ENCODE peak calls at places on chromosome 7, in ten cellular contexts. W is HFFc6; G is activated T-cell treated with anti-CD3 and anti-CD28 coated beads, Interleukin-2, amount 50 U/mL, for 4 hours; A is frontal cortex; V is SHP77; T is left cardiac atrium; K is NCI-H1417 treated with DMSO at 0.1 percent for 48 hours; E is GM10248; C is A172; B is lower lobe of right lung. Z is an unnamed sample.

GRCh38 chr7:84975586-84976185 is 211.2 kb downstream of the SEMA3D start:
- DNase-seq in C (no peak), K (no peak), E (no peak), B (no peak), G (no peak), A (no peak), T (no peak), V (no peak), W (peak), Z (no peak)

GRCh38 chr7:80359476-80359875 is 152.4 kb downstream of the GNAT3 start:
- DNase-seq in A (no peak), G (no peak), B (no peak), W (no peak), C (no peak), E (no peak), T (no peak), K (no peak), V (no peak), Z (no peak)

GRCh38 chr7:2632717-2633537 is 1.1 kb downstream of the TTYH3 start:
- DNase-seq in K (peak), B (peak), A (no peak), E (peak), G (peak), C (peak), T (peak), V (peak), W (peak), Z (peak)

GRCh38 chr7:139548302-139549028 is 25.0 kb downstream of the CLEC2L start:
- DNase-seq in E (no peak), T (no peak), G (no peak), W (no peak), K (no peak), B (no peak), A (no peak), C (no peak), V (no peak), Z (no peak)

GRCh38 chr7:150934045-150934766 is 43.9 kb downstream of the KCNH2 start:
- DNase-seq in B (no peak), E (no peak), A (no peak), V (no peak), G (no peak), C (no peak), W (no peak), K (no peak), T (no peak), Z (no peak)

GRCh38 chr7:70042533-70042932 is 444.3 kb downstream of the AUTS2 start:
- DNase-seq in K (no peak), E (no peak), B (no peak), T (no peak), W (no peak), A (peak), V (no peak), G (no peak), C (peak), Z (no peak)

GRCh38 chr7:157815061-157816022 is 478.5 kb downstream of the DNAJB6 start:
- DNase-seq in C (no peak), T (no peak), E (no peak), G (no peak), B (peak), V (no peak), W (no peak), A (no peak), K (no peak), Z (no peak)

GRCh38 chr7:24778543-24779282 is 21.4 kb upstream of the GSDME start:
- DNase-seq in T (peak), B (peak), A (no peak), V (no peak), G (no peak), K (no peak), W (peak), C (peak), E (peak), Z (no peak)

GRCh38 chr7:36514289-36515243 is 124.9 kb downstream of the ANLN start:
- DNase-seq in W (no peak), T (no peak), A (peak), E (no peak), K (no peak), B (no peak), C (no peak), G (no peak), V (no peak), Z (no peak)

GRCh38 chr7:44378744-44379143 is 53.4 kb upstream of the CAMK2B start:
- DNase-seq in A (no peak), E (no peak), K (no peak), B (no peak), C (peak), W (peak), T (no peak), V (no peak), G (no peak), Z (no peak)

GRCh38 chr7:18521236-18521589 is 25.7 kb downstream of the HDAC9 start:
- DNase-seq in E (no peak), K (no peak), B (no peak), T (no peak), A (no peak), V (no peak), C (no peak), G (no peak), W (no peak), Z (no peak)

GRCh38 chr7:69060516-69060915 is 537.8 kb upstream of the AUTS2 start:
- DNase-seq in G (no peak), B (no peak), V (no peak), A (no peak), E (no peak), K (no peak), W (no peak), C (no peak), T (no peak), Z (no peak)

GRCh38 chr7:27897441-27897847 is 157.5 kb downstream of the TAX1BP1 start:
- DNase-seq in B (no peak), K (no peak), G (no peak), W (no peak), T (no peak), E (no peak), V (no peak), C (no peak), A (no peak), Z (no peak)

GRCh38 chr7:47449810-47450586 is 131.9 kb downstream of the TNS3 start:
- DNase-seq in E (no peak), V (no peak), T (no peak), W (peak), B (no peak), C (peak), G (no peak), A (no peak), K (no peak), Z (no peak)

GRCh38 chr7:115410427-115410805 is 488.5 kb downstream of the MDFIC start:
- DNase-seq in G (no peak), W (no peak), A (no peak), C (no peak), K (no peak), T (no peak), B (no peak), E (no peak), V (no peak), Z (no peak)

GRCh38 chr7:131544449-131545425 is 11.7 kb downstream of the PODXL start:
- DNase-seq in G (no peak), K (no peak), A (no peak), V (peak), B (no peak), W (peak), C (peak), T (no peak), E (no peak), Z (no peak)

GRCh38 chr7:122802211-122802833 is 83.9 kb downstream of the CADPS2 start:
- DNase-seq in K (no peak), V (no peak), C (no peak), E (no peak), B (no peak), G (no peak), A (peak), T (peak), W (no peak), Z (no peak)

GRCh38 chr7:94100723-94101345 is 96.7 kb upstream of the BET1 start:
- DNase-seq in W (no peak), G (no peak), A (no peak), T (no peak), B (no peak), E (no peak), V (no peak), K (no peak), C (no peak), Z (no peak)

GRCh38 chr7:50427518-50427917 is 22.6 kb downstream of the FIGNL1 start:
- DNase-seq in K (no peak), V (no peak), A (no peak), C (no peak), T (no peak), W (no peak), B (no peak), G (no peak), E (no peak), Z (no peak)

GRCh38 chr7:3575753-3576531 is 274.9 kb downstream of the SDK1 start:
- DNase-seq in A (no peak), G (no peak), B (no peak), C (no peak), K (no peak), W (no peak), V (no peak), T (no peak), E (no peak), Z (no peak)

GRCh38 chr7:18700147-18700546 is 204.6 kb downstream of the HDAC9 start:
- DNase-seq in V (no peak), K (no peak), C (no peak), W (no peak), G (no peak), E (no peak), T (no peak), A (no peak), B (no peak), Z (no peak)

GRCh38 chr7:33981686-33982424 is 76.5 kb downstream of the BMPER start:
- DNase-seq in W (peak), C (peak), B (no peak), T (no peak), K (no peak), V (no peak), G (no peak), E (no peak), A (no peak), Z (no peak)

GRCh38 chr7:48300301-48300700 is 129.0 kb downstream of the ABCA13 start:
- DNase-seq in G (no peak), B (no peak), V (no peak), E (no peak), C (no peak), K (no peak), T (no peak), W (no peak), A (no peak), Z (no peak)

GRCh38 chr7:139630643-139631519 is 107.4 kb downstream of the CLEC2L start:
- DNase-seq in K (no peak), G (no peak), B (no peak), W (no peak), C (no peak), V (no peak), A (no peak), E (no peak), T (no peak), Z (no peak)

GRCh38 chr7:43535031-43535451 is 47.9 kb upstream of the STK17A start:
- DNase-seq in G (no peak), T (no peak), E (no peak), K (no peak), A (no peak), W (peak), C (no peak), B (no peak), V (no peak), Z (no peak)

GRCh38 chr7:128136215-128136597 is 104.9 kb upstream of the LEP start:
- DNase-seq in E (peak), C (no peak), W (no peak), A (no peak), G (no peak), K (no peak), T (no peak), B (no peak), V (no peak), Z (no peak)

GRCh38 chr7:159096736-159097581 is 47.7 kb downstream of the VIPR2 start:
- DNase-seq in T (peak), E (no peak), G (no peak), K (no peak), W (no peak), V (no peak), C (no peak), B (no peak), A (no peak), Z (no peak)

GRCh38 chr7:105906690-105907089 is 30.3 kb upstream of the ATXN7L1 start:
- DNase-seq in W (peak), C (peak), E (no peak), V (no peak), G (no peak), A (no peak), T (no peak), B (no peak), K (no peak), Z (no peak)

GRCh38 chr7:155323001-155323638 is 25.4 kb downstream of the INSIG1 start:
- DNase-seq in K (no peak), E (no peak), G (no peak), W (no peak), T (no peak), B (no peak), A (no peak), V (no peak), C (no peak), Z (no peak)

GRCh38 chr7:141700291-141700847 is 1.6 kb downstream of the DENND11 start:
- DNase-seq in K (no peak), W (peak), E (no peak), C (no peak), A (no peak), V (no peak), G (no peak), T (no peak), B (no peak), Z (no peak)

GRCh38 chr7:40611472-40611871 is 476.7 kb downstream of the SUGCT start:
- DNase-seq in K (no peak), B (no peak), T (no peak), W (no peak), C (no peak), G (no peak), E (no peak), V (no peak), A (no peak), Z (no peak)